ENCODE peak calls at places on chromosome 11, in seven cellular contexts. P is IMR-90, H is astrocyte, U is HCT116, E is MM.1S, Z is kidney, T is PC-3. G is an unnamed sample.

GRCh38 chr11:105720096-105720495 is 110.2 kb downstream of the GRIA4 start:
- DNase-seq in P (no peak), H (no peak), U (no peak), E (no peak), Z (no peak), T (no peak), G (no peak)

GRCh38 chr11:98701541-98701940 is 319.2 kb upstream of the CNTN5 start:
- DNase-seq in P (no peak), H (no peak), U (no peak), E (no peak), Z (no peak), T (no peak), G (no peak)

GRCh38 chr11:110176366-110177056 is 83.3 kb downstream of the ZC3H12C start:
- DNase-seq in P (peak; percentile 51), H (no peak), U (no peak), E (no peak), Z (no peak), T (peak; percentile 47), G (no peak)

GRCh38 chr11:119373917-119374631 is 7.4 kb downstream of the USP2 start:
- DNase-seq in P (peak; percentile 75), H (peak; percentile 34), U (no peak), E (peak; percentile 38), Z (peak; percentile 82), T (peak; percentile 89), G (peak; percentile 54)

GRCh38 chr11:121927789-121928188 is 188.2 kb downstream of the BLID start:
- DNase-seq in P (no peak), H (no peak), U (no peak), E (no peak), Z (no peak), T (no peak), G (no peak)

GRCh38 chr11:57440744-57441414 is 14.0 kb upstream of the SLC43A3 start:
- DNase-seq in P (no peak), H (no peak), U (no peak), E (no peak), Z (no peak), T (peak; percentile 72), G (no peak)

GRCh38 chr11:115929618-115930129 is 425.5 kb upstream of the CADM1 start:
- DNase-seq in P (no peak), H (no peak), U (no peak), E (no peak), Z (no peak), T (no peak), G (no peak)

GRCh38 chr11:119284344-119285157 is 32.4 kb downstream of the MCAM start:
- DNase-seq in P (peak; percentile 47), H (peak; percentile 22), U (peak; percentile 32), E (peak; percentile 72), Z (no peak), T (peak; percentile 73), G (peak; percentile 35)

GRCh38 chr11:103525069-103525468 is 415.8 kb downstream of the DYNC2H1 start:
- DNase-seq in P (peak; percentile 65), H (peak; percentile 88), U (no peak), E (no peak), Z (no peak), T (peak; percentile 92), G (peak; percentile 69)

GRCh38 chr11:106608677-106609076 is 409.6 kb downstream of the GUCY1A2 start:
- DNase-seq in P (peak; percentile 69), H (peak; percentile 41), U (no peak), E (no peak), Z (no peak), T (peak; percentile 79), G (peak; percentile 51)

GRCh38 chr11:10751581-10751940 is 515 bp downstream of the CTR9 start:
- DNase-seq in P (no peak), H (no peak), U (no peak), E (no peak), Z (no peak), T (no peak), G (peak; percentile 14)

GRCh38 chr11:109845437-109845836 is 247.8 kb upstream of the ZC3H12C start:
- DNase-seq in P (no peak), H (no peak), U (no peak), E (no peak), Z (no peak), T (no peak), G (no peak)

GRCh38 chr11:328012-328411 is 7.4 kb upstream of the IFITM3 start:
- DNase-seq in P (no peak), H (no peak), U (no peak), E (no peak), Z (peak; percentile 52), T (no peak), G (no peak)

GRCh38 chr11:34219862-34220490 is 114.5 kb downstream of the NAT10 start:
- DNase-seq in P (no peak), H (no peak), U (no peak), E (no peak), Z (no peak), T (no peak), G (no peak)

GRCh38 chr11:35276396-35276795 is 137.4 kb downstream of the CD44 start:
- DNase-seq in P (peak; percentile 39), H (no peak), U (no peak), E (peak; percentile 39), Z (no peak), T (peak; percentile 61), G (peak; percentile 98)

GRCh38 chr11:118928870-118929495 is 3.3 kb upstream of the BCL9L start:
- DNase-seq in P (peak; percentile 41), H (peak; percentile 45), U (no peak), E (peak; percentile 42), Z (peak; percentile 93), T (peak; percentile 71), G (peak; percentile 55)

DNA sequence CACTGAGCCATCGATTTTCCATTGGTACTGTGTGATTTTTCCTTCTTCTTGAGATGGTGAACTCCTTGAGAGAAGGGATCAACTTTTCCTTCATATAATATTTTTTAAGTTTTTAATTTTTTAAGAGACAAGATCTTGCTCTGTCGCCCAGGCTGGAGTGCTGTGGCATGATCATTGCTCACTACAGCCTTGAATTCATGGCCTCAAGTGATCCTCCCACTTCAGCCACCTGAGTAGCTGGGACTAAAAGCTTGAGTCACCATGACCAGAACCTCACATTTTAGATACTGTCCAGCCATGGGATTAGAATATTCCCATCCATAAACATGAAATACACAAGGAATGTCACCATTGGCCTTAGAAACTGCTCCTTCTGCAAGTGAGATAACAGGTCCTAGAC is 66.9 kb upstream of the CHRM4 start:
- DNase-seq in P (no peak), H (no peak), U (no peak), E (no peak), Z (no peak), T (no peak), G (no peak)
- H3K27ac ChIP-seq in P (no peak overlapping the region), H (no peak overlapping the region), U (no peak overlapping the region), E (no peak overlapping the region), Z (no peak overlapping the region), T (no peak overlapping the region), G (no peak overlapping the region)

GRCh38 chr11:73980001-73980960 is 2.4 kb downstream of the UCP2 start:
- DNase-seq in P (peak; percentile 20), H (no peak), U (no peak), E (peak; percentile 86), Z (peak; percentile 87), T (peak; percentile 8), G (peak; percentile 26)
- H3K9ac ChIP-seq in P (no peak overlapping the region), H (no peak overlapping the region), U (no peak overlapping the region), E (peak overlapping the region; percentile 95), Z (no peak overlapping the region), T (no peak overlapping the region), G (no peak overlapping the region)

GRCh38 chr11:2480874-2481220 is 36.0 kb downstream of the KCNQ1 start:
- DNase-seq in P (no peak), H (no peak), U (no peak), E (no peak), Z (no peak), T (no peak), G (no peak)

GRCh38 chr11:2481253-2481652 is 36.4 kb downstream of the KCNQ1 start:
- DNase-seq in P (no peak), H (no peak), U (no peak), E (no peak), Z (no peak), T (no peak), G (no peak)

GRCh38 chr11:2482745-2483144 is 37.9 kb downstream of the KCNQ1 start:
- DNase-seq in P (no peak), H (no peak), U (no peak), E (no peak), Z (no peak), T (no peak), G (no peak)

GRCh38 chr11:2483426-2483825 is 38.6 kb downstream of the KCNQ1 start:
- DNase-seq in P (no peak), H (no peak), U (no peak), E (peak; percentile 33), Z (no peak), T (no peak), G (no peak)

GRCh38 chr11:2482199-2482598 is 37.4 kb downstream of the KCNQ1 start:
- DNase-seq in P (no peak), H (no peak), U (no peak), E (no peak), Z (no peak), T (no peak), G (no peak)
- H3K27ac ChIP-seq in P (no peak overlapping the region), H (no peak overlapping the region), U (no peak overlapping the region), E (peak overlapping the region; percentile 71), Z (peak overlapping the region; percentile 14), T (no peak overlapping the region), G (no peak overlapping the region)

GRCh38 chr11:14902650-14903350 is 10.8 kb upstream of the CYP2R1 start:
- DNase-seq in P (peak; percentile 71), H (peak; percentile 54), U (no peak), E (no peak), Z (no peak), T (peak; percentile 65), G (peak; percentile 55)

GRCh38 chr11:14906614-14907392 is 14.8 kb upstream of the CYP2R1 start:
- DNase-seq in P (no peak), H (no peak), U (no peak), E (no peak), Z (no peak), T (no peak), G (no peak)

GRCh38 chr11:14907411-14908213 is 15.6 kb upstream of the CYP2R1 start:
- DNase-seq in P (peak; percentile 21), H (no peak), U (no peak), E (peak; percentile 66), Z (peak; percentile 87), T (peak; percentile 65), G (peak; percentile 27)

GRCh38 chr11:14904745-14905103 is 12.7 kb upstream of the CYP2R1 start:
- DNase-seq in P (peak; percentile 25), H (peak; percentile 26), U (no peak), E (peak; percentile 79), Z (peak; percentile 90), T (no peak), G (no peak)

DNA sequence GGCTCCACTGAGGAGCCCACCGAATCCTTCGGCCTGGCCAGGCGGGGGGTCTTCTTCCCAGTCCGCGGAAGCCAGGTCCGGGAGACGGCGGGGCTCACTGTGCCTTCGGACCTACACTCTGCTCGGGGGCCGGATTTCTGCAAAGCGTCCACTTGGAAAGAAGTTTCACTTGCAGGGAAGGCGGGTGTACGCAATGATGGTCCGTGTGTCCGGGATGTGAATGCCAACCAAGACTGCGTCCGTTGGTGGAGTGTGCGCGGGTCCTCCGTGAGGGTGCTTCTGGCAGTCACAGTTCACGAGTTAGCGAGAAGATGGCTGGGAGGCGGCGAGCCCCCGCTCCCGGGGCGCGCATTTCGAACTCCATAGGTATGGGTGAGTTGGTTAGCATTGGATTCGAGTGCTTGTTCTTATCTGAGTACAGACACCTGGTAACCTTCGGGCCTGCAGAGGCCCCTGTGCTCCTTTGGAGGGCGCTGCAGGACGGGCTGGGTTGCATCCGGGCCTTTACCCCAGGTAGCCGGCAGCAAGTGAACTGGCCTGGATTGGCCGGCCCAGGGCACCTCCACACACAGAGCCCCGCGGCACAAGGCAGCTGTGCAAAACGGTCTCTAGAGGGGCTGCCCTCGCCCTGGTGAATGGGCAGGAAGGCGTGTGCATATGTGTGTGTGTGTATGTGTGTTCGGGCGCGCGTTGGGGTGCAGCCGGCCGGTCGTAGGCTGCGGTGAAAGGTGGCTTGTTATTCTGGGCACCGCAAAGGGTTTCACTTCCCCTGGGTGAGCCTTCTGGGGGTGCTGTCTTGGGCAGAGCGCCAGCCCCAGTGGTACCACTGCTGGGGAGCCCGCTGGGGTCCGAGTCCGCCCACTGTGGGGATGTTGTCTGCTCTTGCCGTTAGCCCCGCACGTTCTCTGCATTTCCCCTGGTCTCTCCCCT is 13.3 kb upstream of the CYP2R1 start:
- DNase-seq in P (peak; percentile 10), H (peak; percentile 15), U (no peak), E (peak; percentile 88), Z (peak; percentile 82), T (no peak), G (no peak)
- H3K9ac ChIP-seq in P (no peak overlapping the region), H (peak overlapping the region; percentile 70), U (no peak overlapping the region), E (peak overlapping the region; percentile 89), Z (peak overlapping the region; percentile 11), T (no peak overlapping the region), G (no peak overlapping the region)

G was measured in mammary epithelial cell.